ENCODE peak calls at places on chromosomes 16 and 17, in five cellular contexts. B is testis, W is Peyer's patch, E is A549, J is IMR-90. H is an unnamed sample.

GRCh38 chr17:60832206-60832605 is 154.6 kb downstream of the BCAS3 start:
- DNase-seq in W (no peak), B (no peak), J (no peak), E (no peak), H (no peak)

GRCh38 chr16:61798741-61799140 is 237.5 kb downstream of the CDH8 start:
- DNase-seq in B (no peak), J (no peak), W (no peak), E (no peak), H (no peak)

GRCh38 chr16:84115919-84116719 is 623 bp downstream of the MBTPS1 start:
- DNase-seq in J (peak; percentile 39), B (peak; percentile 73), W (no peak), E (peak; percentile 36), H (peak; percentile 75)

GRCh38 chr16:56589141-56590039 is at the start of gene MT3:
- DNase-seq in E (peak; percentile 28), W (peak; percentile 61), J (no peak), B (peak; percentile 39), H (peak; percentile 25)

GRCh38 chr17:61235821-61236197 is 163.8 kb upstream of the TBX2 start:
- DNase-seq in J (peak; percentile 84), W (no peak), B (peak; percentile 56), E (no peak), H (peak; percentile 11)

GRCh38 chr16:71358464-71359031 is at the start of gene CALB2:
- DNase-seq in E (peak; percentile 46), B (peak; percentile 88), W (peak; percentile 78), J (peak; percentile 20), H (peak; percentile 86)

GRCh38 chr17:82097187-82097918 is 683 bp downstream of the FASN start:
- DNase-seq in J (peak; percentile 64), E (peak; percentile 66), B (peak; percentile 47), W (peak; percentile 72), H (peak; percentile 59)

GRCh38 chr17:38538906-38539305 is 66.8 kb downstream of the SRCIN1 start:
- DNase-seq in W (no peak), J (no peak), B (no peak), E (no peak), H (peak; percentile 41)

GRCh38 chr16:10981697-10982216 is 37.4 kb downstream of the CLEC16A start:
- DNase-seq in B (no peak), J (no peak), E (peak; percentile 53), W (no peak), H (no peak)

GRCh38 chr16:78045865-78046581 is 23.7 kb downstream of the CLEC3A start:
- DNase-seq in J (peak; percentile 54), B (peak; percentile 75), E (peak; percentile 36), W (peak; percentile 56), H (peak; percentile 71)

GRCh38 chr17:62657664-62658063 is 30.2 kb downstream of the MRC2 start:
- DNase-seq in E (no peak), W (no peak), J (no peak), B (no peak), H (no peak)

GRCh38 chr17:82957961-82958491 is 118.2 kb upstream of the ZNF750 start:
- DNase-seq in W (peak; percentile 38), E (no peak), B (peak; percentile 13), J (no peak), H (no peak)

GRCh38 chr17:55661963-55662834 is 60.5 kb downstream of the TMEM100 start:
- DNase-seq in J (no peak), E (no peak), W (no peak), B (no peak), H (no peak)

GRCh38 chr17:17414316-17414937 is 62.4 kb upstream of the MED9 start:
- DNase-seq in E (no peak), J (peak; percentile 80), W (no peak), B (peak; percentile 47), H (no peak)

GRCh38 chr16:30893744-30894539 is at the start of gene BCL7C:
- DNase-seq in B (peak; percentile 91), W (peak; percentile 97), J (peak; percentile 80), E (peak; percentile 93), H (peak; percentile 94)

GRCh38 chr17:81422776-81423697 is 27.8 kb downstream of the BAHCC1 start:
- DNase-seq in E (peak; percentile 96), W (no peak), J (peak; percentile 96), B (peak; percentile 54), H (peak; percentile 85)

GRCh38 chr16:51465026-51465425 is 314.0 kb upstream of the SALL1 start:
- DNase-seq in W (no peak), J (peak; percentile 47), B (no peak), E (no peak), H (no peak)

GRCh38 chr17:58303981-58304734 is 23.4 kb upstream of the MPO start:
- DNase-seq in W (peak; percentile 54), B (peak; percentile 52), J (peak; percentile 23), E (peak; percentile 63), H (peak; percentile 50)

GRCh38 chr17:48100591-48101011 is 677 bp downstream of the CBX1 start:
- DNase-seq in W (no peak), J (peak; percentile 58), E (peak; percentile 79), B (peak; percentile 78), H (peak; percentile 63)

GRCh38 chr16:14001521-14001920 is 69.6 kb upstream of the MRTFB start:
- DNase-seq in J (no peak), W (no peak), B (no peak), E (no peak), H (no peak)

GRCh38 chr16:88358033-88358481 is 24.7 kb upstream of the ZNF469 start:
- DNase-seq in J (no peak), B (no peak), E (no peak), W (no peak), H (no peak)

GRCh38 chr16:88356727-88357199 is 26.0 kb upstream of the ZNF469 start:
- DNase-seq in J (no peak), E (no peak), B (no peak), W (no peak), H (no peak)

GRCh38 chr16:88356124-88356726 is 26.5 kb upstream of the ZNF469 start:
- DNase-seq in W (no peak), J (peak; percentile 17), B (no peak), E (no peak), H (no peak)

GRCh38 chr16:88359008-88359407 is 23.8 kb upstream of the ZNF469 start:
- DNase-seq in B (no peak), E (no peak), J (no peak), W (no peak), H (no peak)

GRCh38 chr16:88357306-88358032 is 25.3 kb upstream of the ZNF469 start:
- DNase-seq in J (no peak), W (no peak), E (no peak), B (no peak), H (no peak)
- TF ChIP-seq CTCF in J (no peak), W (no peak), E (no peak), B (no peak), H (no peak)

GRCh38 chr16:2915196-2915929 is 3.6 kb downstream of the FLYWCH1 start:
- DNase-seq in J (no peak), W (no peak), B (no peak), E (no peak), H (no peak)
- H3K27ac ChIP-seq in J (peak overlapping the region; percentile 56), W (no peak overlapping the region), B (no peak overlapping the region), E (peak overlapping the region; percentile 51), H (no peak overlapping the region)

DNA sequence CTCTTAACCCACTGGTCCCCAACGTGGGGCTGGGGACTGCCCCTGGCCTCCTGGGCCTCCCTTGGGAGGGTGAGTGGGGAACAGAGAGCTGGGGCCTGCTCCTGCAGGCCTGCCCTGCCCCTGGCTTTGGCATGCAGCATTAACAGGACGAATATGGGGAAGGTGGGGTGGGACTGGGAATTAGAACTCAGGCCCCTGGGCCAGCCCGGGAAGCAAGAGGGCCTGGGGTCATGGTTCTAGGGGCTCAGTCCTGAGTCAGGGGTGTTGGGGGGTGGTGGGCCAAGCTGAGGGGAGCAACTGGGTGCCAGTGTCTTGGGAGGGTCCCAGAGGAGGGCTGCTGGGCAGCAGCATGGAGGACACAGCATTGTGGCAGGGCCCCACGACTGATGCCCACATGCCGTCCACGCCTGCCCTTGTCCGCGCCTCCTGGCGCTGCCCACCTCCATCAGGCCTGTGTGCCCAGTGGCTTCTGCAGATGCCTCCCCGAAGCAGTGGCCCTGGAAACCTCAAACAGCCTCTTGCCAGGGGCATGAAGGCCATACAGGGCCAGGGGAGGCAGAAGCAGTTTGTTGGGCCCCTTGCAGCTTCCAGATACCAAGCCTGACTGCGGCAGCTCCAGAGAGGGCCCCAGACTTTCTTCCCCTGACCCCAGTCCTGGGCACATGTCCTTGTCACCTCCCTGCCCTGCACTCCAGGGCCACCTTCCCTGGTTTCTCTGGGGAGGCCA is 4.8 kb downstream of the MAP2K3 start:
- DNase-seq in E (no peak), B (no peak), J (no peak), W (no peak), H (no peak)
- H3K4me3 ChIP-seq in E (no peak overlapping the region), B (no peak overlapping the region), J (no peak overlapping the region), W (no peak overlapping the region), H (no peak overlapping the region)

GRCh38 chr16:82061861-82062525 is 26.9 kb downstream of the HSD17B2 start:
- DNase-seq in W (no peak), B (no peak), E (peak; percentile 57), J (peak; percentile 22), H (peak; percentile 51)

GRCh38 chr16:82059161-82059982 is 24.3 kb downstream of the HSD17B2 start:
- DNase-seq in J (no peak), W (no peak), E (no peak), B (no peak), H (no peak)

GRCh38 chr16:82059983-82060421 is 24.9 kb downstream of the HSD17B2 start:
- DNase-seq in B (no peak), E (no peak), W (no peak), J (no peak), H (no peak)

GRCh38 chr16:82063456-82064082 is 28.5 kb downstream of the HSD17B2 start:
- DNase-seq in W (no peak), E (no peak), B (no peak), J (no peak), H (no peak)

GRCh38 chr16:82062645-82063058 is 27.6 kb downstream of the HSD17B2 start:
- DNase-seq in W (no peak), J (peak; percentile 71), B (no peak), E (no peak), H (no peak)
- TF ChIP-seq CTCF in W (no peak), J (no peak), B (no peak), E (no peak), H (no peak)

DNA sequence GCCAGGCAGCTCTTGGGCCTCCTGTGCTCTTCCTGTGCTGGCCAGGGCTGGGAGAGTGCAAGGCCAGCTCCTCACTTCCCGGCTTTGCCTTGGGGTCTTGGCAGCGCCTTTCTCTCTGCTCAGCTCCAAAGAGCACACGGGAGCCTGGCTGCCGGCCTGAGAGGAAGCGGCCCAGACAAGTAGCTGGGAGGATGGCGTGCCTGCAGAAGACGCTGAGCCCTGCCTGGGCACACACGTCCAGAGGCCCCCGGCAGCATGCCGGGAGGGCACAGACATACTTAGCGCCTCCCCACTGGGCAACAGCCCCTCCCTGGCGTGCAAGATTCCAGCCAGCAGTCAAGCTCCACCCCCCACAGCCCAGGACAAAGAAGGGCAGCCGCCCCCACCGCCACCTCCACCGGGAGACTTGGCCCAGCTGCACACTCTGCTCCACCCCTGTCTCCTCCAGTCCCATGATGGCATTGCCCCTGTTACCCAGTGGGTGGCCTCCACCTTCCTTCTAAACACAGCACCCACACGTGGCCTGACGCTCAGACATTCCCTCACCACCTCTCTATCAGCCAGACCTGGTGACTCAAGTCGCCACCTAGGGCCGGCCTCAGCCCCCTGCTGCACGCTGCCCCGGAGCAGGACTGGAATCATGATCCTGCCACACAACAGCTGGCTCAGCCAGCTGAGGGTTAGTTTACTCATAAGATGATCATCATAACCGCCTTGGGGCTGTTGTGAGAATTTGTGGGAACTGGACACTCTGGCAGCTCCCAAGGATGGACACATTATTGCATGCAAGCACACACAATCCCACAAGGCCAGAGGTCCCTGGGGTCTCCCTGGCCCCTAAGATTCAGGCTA is 12.4 kb downstream of the SGCA start:
- DNase-seq in J (peak; percentile 99), E (peak; percentile 98), B (peak; percentile 73), W (peak; percentile 80), H (peak; percentile 81)
- H3K27ac ChIP-seq in J (peak overlapping the region; percentile 84), E (peak overlapping the region; percentile 90), B (peak overlapping the region; percentile 71), W (peak overlapping the region; percentile 58), H (peak overlapping the region; percentile 66)

GRCh38 chr16:21236831-21237230 is 3.3 kb downstream of the ANKS4B start:
- DNase-seq in B (no peak), W (no peak), J (no peak), E (no peak), H (no peak)
- H3K4me3 ChIP-seq in B (no peak overlapping the region), W (peak overlapping the region; percentile 64), J (no peak overlapping the region), E (no peak overlapping the region), H (no peak overlapping the region)

H was measured in body of pancreas.